ENCODE peak calls at places on chromosomes 12 and 14, in nine cellular contexts. Y, Z, K, L, B, G, U, H and O are unnamed samples.
A peak's percentile ranks its signal among the peaks of the same experiment; 100 is the strongest.

GRCh38 chr12:46154221-46154975 is 114.4 kb downstream of the SLC38A1 start:
- DNase-seq in Y (no peak), Z (peak; percentile 64), K (no peak), L (no peak), B (peak; percentile 35), G (no peak), U (peak; percentile 21), H (no peak), O (no peak)

GRCh38 chr12:104784592-104784991 is 173.5 kb downstream of the SLC41A2 start:
- DNase-seq in Y (no peak), Z (no peak), K (no peak), L (no peak), B (no peak), G (no peak), U (no peak), H (no peak), O (no peak)

GRCh38 chr12:16349132-16349463 is 1.7 kb downstream of the MGST1 start:
- DNase-seq in Y (peak; percentile 80), Z (peak; percentile 92), K (no peak), L (peak; percentile 37), B (peak; percentile 86), G (no peak), U (no peak), H (no peak), O (no peak)

GRCh38 chr12:18302809-18303430 is 41.6 kb downstream of the PIK3C2G start:
- DNase-seq in Y (no peak), Z (no peak), K (no peak), L (no peak), B (no peak), G (no peak), U (no peak), H (no peak), O (no peak)

GRCh38 chr12:66302827-66303169 is 505 bp downstream of the HELB start:
- DNase-seq in Y (no peak), Z (no peak), K (no peak), L (no peak), B (no peak), G (no peak), U (no peak), H (no peak), O (no peak)

GRCh38 chr12:26062566-26062965 is 62.3 kb downstream of the BHLHE41 start:
- DNase-seq in Y (no peak), Z (no peak), K (no peak), L (no peak), B (no peak), G (no peak), U (no peak), H (no peak), O (no peak)

GRCh38 chr12:126768517-126768916 is 1498.5 kb upstream of the TMEM132C start:
- DNase-seq in Y (no peak), Z (no peak), K (no peak), L (no peak), B (no peak), G (no peak), U (no peak), H (no peak), O (no peak)

GRCh38 chr14:72665259-72665658 is 228.6 kb downstream of the DPF3 start:
- DNase-seq in Y (no peak), Z (peak; percentile 74), K (no peak), L (no peak), B (peak; percentile 91), G (no peak), U (peak; percentile 13), H (no peak), O (no peak)

GRCh38 chr12:131375261-131375971 is 335.5 kb upstream of the SFSWAP start:
- DNase-seq in Y (no peak), Z (no peak), K (no peak), L (no peak), B (no peak), G (no peak), U (no peak), H (no peak), O (no peak)

GRCh38 chr14:22184157-22185025 is 404.6 kb downstream of the DAD1 start:
- DNase-seq in Y (no peak), Z (no peak), K (no peak), L (no peak), B (no peak), G (no peak), U (no peak), H (no peak), O (no peak)

GRCh38 chr12:109140560-109140959 is 24.2 kb downstream of the ACACB start:
- DNase-seq in Y (no peak), Z (no peak), K (no peak), L (no peak), B (no peak), G (no peak), U (no peak), H (no peak), O (no peak)

GRCh38 chr14:89773644-89774316 is 180.8 kb downstream of the EFCAB11 start:
- DNase-seq in Y (peak; percentile 84), Z (peak; percentile 44), K (no peak), L (peak; percentile 56), B (no peak), G (peak; percentile 25), U (no peak), H (no peak), O (no peak)

GRCh38 chr12:62301080-62301798 is 41.0 kb downstream of the USP15 start:
- DNase-seq in Y (no peak), Z (no peak), K (no peak), L (no peak), B (no peak), G (no peak), U (no peak), H (no peak), O (no peak)

GRCh38 chr14:55361190-55361589 is 50.4 kb downstream of the ATG14 start:
- DNase-seq in Y (no peak), Z (no peak), K (no peak), L (no peak), B (peak; percentile 8), G (no peak), U (no peak), H (no peak), O (no peak)

GRCh38 chr14:72613975-72614319 is 280.0 kb downstream of the DPF3 start:
- DNase-seq in Y (no peak), Z (no peak), K (no peak), L (no peak), B (no peak), G (no peak), U (no peak), H (no peak), O (no peak)

GRCh38 chr12:98345308-98345876 is 170.0 kb upstream of the TMPO start:
- DNase-seq in Y (no peak), Z (no peak), K (no peak), L (no peak), B (no peak), G (no peak), U (no peak), H (no peak), O (no peak)

GRCh38 chr12:50749459-50749882 is 14.4 kb upstream of the ATF1 start:
- DNase-seq in Y (no peak), Z (no peak), K (no peak), L (no peak), B (no peak), G (no peak), U (no peak), H (no peak), O (no peak)

GRCh38 chr12:106133136-106134087 is 5.3 kb downstream of the NUAK1 start:
- DNase-seq in Y (no peak), Z (peak; percentile 71), K (no peak), L (no peak), B (no peak), G (no peak), U (no peak), H (no peak), O (no peak)